ENCODE peak calls at places on chromosomes 4 and X, in five cellular contexts. H is uterus, E is gastrocnemius medialis, M is tibial artery, Q is ovary. B is an unnamed sample. For H3K4me1, the result is how much of the 10 kb centered on the place peaks cover.

GRCh38 chr4:93384897-93385296 is 443.7 kb upstream of the ATOH1 start:
- DNase-seq in H (no peak), E (no peak), M (no peak), Q (no peak), B (no peak)

GRCh38 chr4:178633263-178633662 is 1191.0 kb upstream of the AGA start:
- DNase-seq in H (no peak), E (no peak), M (no peak), Q (no peak), B (no peak)

GRCh38 chr4:6673660-6674499 is 19.8 kb upstream of the S100P start:
- DNase-seq in H (peak), E (peak), M (peak), Q (peak), B (peak)

GRCh38 chr4:2825740-2826139 is 17.9 kb upstream of the ADD1 start:
- DNase-seq in H (no peak), E (no peak), M (peak), Q (peak), B (no peak)

GRCh38 chrX:4547218-4547836 is 833.9 kb upstream of the PRKX start:
- DNase-seq in H (no peak), E (no peak), M (no peak), Q (peak), B (peak)

GRCh38 chr4:86834901-86835300 is 14.3 kb downstream of the SLC10A6 start:
- DNase-seq in H (no peak), E (no peak), M (no peak), Q (no peak), B (no peak)

GRCh38 chr4:8641931-8642650 is 49.5 kb downstream of the CPZ start:
- DNase-seq in H (no peak), E (no peak), M (peak), Q (peak), B (no peak)

GRCh38 chrX:67544871-67545771 is 1.3 kb downstream of the AR start:
- DNase-seq in H (peak), E (no peak), M (peak), Q (peak), B (no peak)

GRCh38 chrX:22159071-22159470 is 113.6 kb upstream of the CBLL2 start:
- DNase-seq in H (no peak), E (no peak), M (no peak), Q (no peak), B (no peak)

GRCh38 chr4:8167291-8167690 is 8.7 kb upstream of the ABLIM2 start:
- DNase-seq in H (no peak), E (no peak), M (no peak), Q (no peak), B (no peak)

GRCh38 chr4:132498215-132498614 is 650.9 kb upstream of the PCDH10 start:
- DNase-seq in H (no peak), E (no peak), M (no peak), Q (no peak), B (no peak)

GRCh38 chr4:132504438-132504837 is 644.7 kb upstream of the PCDH10 start:
- DNase-seq in H (no peak), E (no peak), M (no peak), Q (no peak), B (no peak)

GRCh38 chr4:132506568-132506967 is 642.5 kb upstream of the PCDH10 start:
- DNase-seq in H (no peak), E (no peak), M (no peak), Q (no peak), B (no peak)

GRCh38 chr4:132502096-132502552 is 647.0 kb upstream of the PCDH10 start:
- DNase-seq in H (no peak), E (no peak), M (no peak), Q (no peak), B (no peak)
- H3K27ac ChIP-seq in H (no peak), E (no peak), M (no peak), Q (no peak), B (no peak)

DNA sequence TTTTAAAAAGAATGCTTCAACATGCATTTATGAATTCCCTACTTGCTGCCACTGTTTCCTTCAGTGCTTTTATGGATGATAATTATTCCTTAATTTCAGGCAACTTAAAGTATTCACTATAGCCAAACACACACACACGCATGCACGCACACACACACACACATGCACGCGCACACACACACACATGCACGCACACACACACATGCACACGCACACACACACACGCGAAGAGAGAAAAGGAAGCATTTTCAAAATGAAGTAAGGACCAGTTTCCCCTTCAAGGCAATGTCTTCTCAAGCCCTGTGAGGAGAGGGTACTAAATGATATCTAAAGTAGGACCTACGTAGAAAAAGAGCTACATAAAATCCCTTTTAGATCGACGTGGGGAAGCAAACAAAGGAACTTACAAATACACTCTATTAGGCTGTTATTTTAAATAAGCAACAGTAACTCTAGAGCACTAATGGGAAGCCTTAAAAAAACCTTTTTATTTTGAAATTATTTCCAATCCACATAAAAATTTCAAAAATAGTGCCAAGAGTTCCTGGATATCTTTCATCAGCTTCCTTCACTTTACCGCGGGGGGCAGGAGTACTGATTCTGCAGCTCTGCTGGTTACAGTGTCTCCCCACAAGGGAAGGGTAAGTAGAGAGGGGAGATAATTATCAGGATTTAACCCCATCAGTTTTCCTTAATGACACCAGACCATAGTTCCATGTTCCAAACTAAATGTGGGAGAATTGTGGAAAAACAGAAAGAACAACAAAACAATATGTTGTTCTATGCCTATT is 13.7 kb downstream of the IRF2 start:
- DNase-seq in H (no peak), E (no peak), M (no peak), Q (no peak), B (no peak)
- H3K4me1 ChIP-seq in H (under half), E (half or more), M (under half), Q (under half), B (under half)

GRCh38 chr4:132958457-132959263 is 190.4 kb upstream of the PCDH10 start:
- DNase-seq in H (no peak), E (no peak), M (no peak), Q (no peak), B (no peak)
- TF ChIP-seq CTCF in H (no peak), E (no peak), M (no peak), Q (no peak), B (no peak)

DNA sequence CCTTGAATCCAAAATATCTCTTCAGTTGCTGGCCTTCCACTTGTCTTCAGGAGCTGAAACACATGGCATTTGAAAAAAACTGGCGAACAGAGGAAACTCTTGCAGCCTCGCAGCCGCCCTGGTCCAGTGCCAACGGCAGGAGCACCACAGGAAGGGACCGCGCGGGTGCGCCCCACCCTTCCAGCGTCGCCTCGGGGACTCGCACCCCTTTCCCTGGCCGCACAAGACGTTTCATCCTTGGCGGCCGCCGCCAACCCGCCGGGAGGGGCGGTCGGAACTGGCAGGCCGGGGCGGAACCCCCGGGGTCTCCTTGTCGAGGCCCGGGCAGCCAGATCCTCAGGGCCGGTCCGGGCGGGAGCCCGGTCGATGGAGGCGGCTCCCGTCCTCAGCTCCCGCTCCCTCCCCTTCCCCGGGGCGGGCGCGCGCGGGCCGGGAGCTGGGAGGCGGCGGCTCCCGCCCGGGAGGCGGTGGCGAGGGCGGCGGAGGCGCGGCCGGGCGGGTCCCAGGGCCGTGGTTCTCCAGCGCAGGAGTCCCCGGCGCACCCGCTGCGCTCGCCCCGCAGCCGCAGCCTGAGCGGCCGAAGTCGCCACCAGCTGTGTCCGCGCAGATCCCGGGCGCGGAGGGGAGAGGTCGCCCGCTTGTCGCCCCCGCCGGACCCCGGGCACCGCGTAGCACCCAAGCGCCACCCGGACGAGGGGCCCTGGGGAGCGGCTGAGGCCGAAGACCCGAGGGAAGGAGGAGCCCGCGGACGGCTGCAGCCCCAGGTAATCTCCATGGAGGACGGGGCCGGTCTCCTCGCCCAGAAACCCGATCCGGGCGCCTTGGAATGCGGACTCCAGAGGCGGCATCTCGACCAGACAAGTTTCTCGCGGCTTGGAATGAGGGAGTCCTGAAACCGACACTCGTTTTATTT is 882 bp upstream of the NDST3 start:
- DNase-seq in H (no peak), E (no peak), M (no peak), Q (peak), B (no peak)
- H3K27ac ChIP-seq in H (no peak), E (no peak), M (no peak), Q (no peak), B (no peak)

GRCh38 chr4:76597423-76597979 is 162.5 kb downstream of the SHROOM3 start:
- DNase-seq in H (no peak), E (no peak), M (no peak), Q (no peak), B (no peak)

GRCh38 chr4:76594152-76594551 is 159.1 kb downstream of the SHROOM3 start:
- DNase-seq in H (no peak), E (no peak), M (no peak), Q (no peak), B (no peak)

GRCh38 chr4:76596713-76597112 is 161.7 kb downstream of the SHROOM3 start:
- DNase-seq in H (no peak), E (no peak), M (no peak), Q (no peak), B (no peak)

GRCh38 chr4:76591992-76592391 is 157.0 kb downstream of the SHROOM3 start:
- DNase-seq in H (no peak), E (no peak), M (no peak), Q (no peak), B (no peak)

GRCh38 chr4:76595435-76595834 is 160.4 kb downstream of the SHROOM3 start:
- DNase-seq in H (no peak), E (no peak), M (no peak), Q (no peak), B (no peak)
- H3K4me1 ChIP-seq in H (under half), E (under half), M (under half), Q (under half), B (under half)

GRCh38 chr4:112944006-112944405 is 105.4 kb upstream of the ANK2 start:
- DNase-seq in H (no peak), E (no peak), M (no peak), Q (no peak), B (no peak)
- TF ChIP-seq CTCF in H (no peak), E (no peak), M (no peak), Q (no peak), B (no peak)